ENCODE peak calls at places on chromosomes 16 and 17, in eight cellular contexts. K is GM20000; I is foreskin fibroblast; H is naive thymus-derived CD8-positive, alpha-beta T cell; M is stimulated activated effector memory CD8-positive, alpha-beta T cell treated with anti-CD3 and anti-CD28 coated beads, Interleukin-12 subunit alpha, Interleukin-12 subunit beta, amount 100 ng/mL, for 72 hours; W is HTR-8/SVneo; U is lung; X is LoVo. T is an unnamed sample.
A peak's percentile ranks its signal among the peaks of the same experiment; 100 is the strongest.

GRCh38 chr16:25411376-25412081 is 153.9 kb upstream of the ZKSCAN2 start:
- DNase-seq in K (no peak), X (no peak), H (no peak), I (no peak), M (no peak), W (no peak), U (no peak), T (no peak)

GRCh38 chr16:54510619-54511018 is 224.0 kb upstream of the IRX3 start:
- DNase-seq in W (no peak), I (no peak), H (no peak), M (no peak), K (no peak), U (no peak), X (no peak), T (no peak)

GRCh38 chr17:49204521-49204920 is 5.9 kb downstream of the GNGT2 start:
- DNase-seq in U (no peak), X (no peak), I (no peak), M (no peak), W (no peak), K (no peak), H (no peak), T (no peak)

GRCh38 chr17:73532441-73532901 is 111.8 kb downstream of the SDK2 start:
- DNase-seq in X (no peak), I (no peak), W (no peak), H (no peak), U (no peak), K (no peak), M (no peak), T (no peak)

GRCh38 chr17:82960419-82961271 is 118.8 kb upstream of the METRNL start:
- DNase-seq in H (no peak), K (no peak), X (no peak), U (no peak), M (no peak), I (no peak), W (no peak), T (no peak)

GRCh38 chr16:30780549-30780948 is 6.5 kb downstream of the ZNF629 start:
- DNase-seq in M (no peak), W (no peak), U (no peak), X (no peak), I (no peak), K (no peak), H (peak; percentile 18), T (no peak)

GRCh38 chr16:89170346-89171215 is 967 bp upstream of the CDH15 start:
- DNase-seq in W (no peak), M (peak; percentile 59), H (no peak), I (no peak), U (peak; percentile 74), X (peak; percentile 31), K (no peak), T (no peak)

GRCh38 chr17:62090021-62090824 is 25.1 kb upstream of the MED13 start:
- DNase-seq in H (no peak), W (no peak), I (no peak), X (no peak), K (no peak), U (no peak), M (no peak), T (no peak)

GRCh38 chr16:78376452-78376851 is 277.0 kb downstream of the WWOX start:
- DNase-seq in W (no peak), U (no peak), X (no peak), K (no peak), I (no peak), M (no peak), H (no peak), T (no peak)

GRCh38 chr17:74442670-74443515 is 11.0 kb downstream of the GPRC5C start:
- DNase-seq in X (peak; percentile 85), M (no peak), K (peak; percentile 80), W (no peak), H (no peak), I (no peak), U (peak; percentile 83), T (peak; percentile 39)

GRCh38 chr17:44820631-44821196 is 9.4 kb downstream of the GJC1 start:
- DNase-seq in W (peak; percentile 89), K (no peak), X (peak; percentile 70), M (no peak), U (no peak), I (peak; percentile 91), H (no peak), T (no peak)

GRCh38 chr16:84047206-84047605 is 4.6 kb upstream of the SLC38A8 start:
- DNase-seq in H (peak; percentile 35), M (no peak), U (no peak), X (no peak), K (no peak), I (no peak), W (no peak), T (no peak)

GRCh38 chr17:76843703-76844484 is 24.3 kb upstream of the MGAT5B start:
- DNase-seq in H (no peak), M (no peak), I (no peak), W (no peak), X (no peak), U (no peak), K (no peak), T (no peak)